ENCODE peak calls at places on chromosome 20, in six cellular contexts. T, R, B, W, X and Y are unnamed samples.

GRCh38 chr20:48831702-48832422 is 4.1 kb upstream of the PREX1 start:
- DNase-seq in T (no peak), B (peak; percentile 73), X (no peak), W (peak; percentile 62), R (peak; percentile 53), Y (peak; percentile 62)

GRCh38 chr20:15916623-15917022 is 656.6 kb downstream of the KIF16B start:
- DNase-seq in B (no peak), X (no peak), W (no peak), R (no peak), T (no peak), Y (no peak)

GRCh38 chr20:2708073-2708415 is 15.5 kb downstream of the EBF4 start:
- DNase-seq in W (no peak), X (no peak), B (no peak), T (no peak), R (no peak), Y (no peak)

GRCh38 chr20:4817230-4817671 is 95.5 kb downstream of the PRND start:
- DNase-seq in W (no peak), X (no peak), T (peak; percentile 27), R (peak; percentile 49), B (peak; percentile 55), Y (no peak)

GRCh38 chr20:50191566-50192363 is 1.1 kb downstream of the CEBPB start:
- DNase-seq in X (no peak), T (peak; percentile 58), B (peak; percentile 44), W (peak; percentile 31), R (peak; percentile 43), Y (peak; percentile 53)

GRCh38 chr20:57991211-57991841 is 237.1 kb downstream of the ANKRD60 start:
- DNase-seq in R (peak; percentile 92), W (no peak), T (no peak), X (peak; percentile 84), B (peak; percentile 9), Y (no peak)

GRCh38 chr20:63501818-63502670 is 3.2 kb upstream of the EEF1A2 start:
- DNase-seq in R (no peak), T (peak; percentile 19), B (no peak), X (no peak), W (no peak), Y (no peak)

GRCh38 chr20:49381558-49382493 is 100.6 kb downstream of the KCNB1 start:
- DNase-seq in T (peak; percentile 94), B (peak; percentile 84), R (peak; percentile 42), W (peak; percentile 84), X (no peak), Y (peak; percentile 75)

GRCh38 chr20:62818592-62819493 is 2.0 kb downstream of the COL9A3 start:
- DNase-seq in R (no peak), X (no peak), W (no peak), B (peak; percentile 53), T (peak; percentile 31), Y (peak; percentile 70)

GRCh38 chr20:43963233-43963632 is 48.6 kb downstream of the TOX2 start:
- DNase-seq in W (no peak), B (no peak), T (peak; percentile 38), X (no peak), R (no peak), Y (no peak)

GRCh38 chr20:1392693-1393506 is at the start of gene FKBP1A:
- DNase-seq in T (peak; percentile 89), W (peak; percentile 85), X (no peak), B (peak; percentile 83), R (peak; percentile 88), Y (peak; percentile 92)
- TF ChIP-seq CTCF in T (no peak), W (peak; percentile 26), X (no peak), B (no peak), R (no peak), Y (no peak)

GRCh38 chr20:19897891-19898290 is 119.3 kb upstream of the NAA20 start:
- DNase-seq in R (no peak), B (no peak), W (no peak), T (no peak), X (no peak), Y (no peak)

GRCh38 chr20:19907326-19908056 is 109.7 kb upstream of the NAA20 start:
- DNase-seq in B (no peak), X (no peak), W (no peak), R (no peak), T (peak; percentile 27), Y (peak; percentile 54)

GRCh38 chr20:19908586-19908985 is 108.6 kb upstream of the NAA20 start:
- DNase-seq in X (no peak), W (no peak), R (no peak), T (no peak), B (no peak), Y (no peak)

GRCh38 chr20:19901226-19901625 is 115.9 kb upstream of the NAA20 start:
- DNase-seq in B (no peak), W (no peak), T (no peak), R (no peak), X (no peak), Y (no peak)

GRCh38 chr20:19903168-19903676 is 113.9 kb upstream of the NAA20 start:
- DNase-seq in X (no peak), T (peak; percentile 78), W (peak; percentile 44), R (peak; percentile 28), B (no peak), Y (peak; percentile 57)
- TF ChIP-seq CTCF in X (peak; percentile 26), T (peak; percentile 59), W (no peak), R (no peak), B (no peak), Y (no peak)

GRCh38 chr20:22339091-22339881 is 245.1 kb downstream of the FOXA2 start:
- DNase-seq in W (no peak), T (peak; percentile 85), R (peak; percentile 64), B (peak; percentile 88), X (peak; percentile 31), Y (peak; percentile 85)

GRCh38 chr20:22338140-22338708 is 246.1 kb downstream of the FOXA2 start:
- DNase-seq in W (no peak), X (no peak), R (no peak), T (no peak), B (no peak), Y (no peak)

GRCh38 chr20:22335210-22335609 is 249.2 kb downstream of the FOXA2 start:
- DNase-seq in T (no peak), B (no peak), R (no peak), X (no peak), W (no peak), Y (no peak)

GRCh38 chr20:22339946-22340345 is 244.4 kb downstream of the FOXA2 start:
- DNase-seq in X (no peak), T (no peak), B (peak; percentile 20), R (no peak), W (no peak), Y (no peak)

GRCh38 chr20:22333885-22334545 is 250.4 kb downstream of the FOXA2 start:
- DNase-seq in B (peak; percentile 76), R (peak; percentile 64), W (peak; percentile 44), T (peak; percentile 82), X (peak; percentile 10), Y (peak; percentile 73)
- TF ChIP-seq CTCF in B (peak; percentile 87), R (peak; percentile 79), W (peak; percentile 72), T (peak; percentile 86), X (peak; percentile 72), Y (peak; percentile 80)

GRCh38 chr20:36113566-36114247 is 40.8 kb upstream of the EPB41L1 start:
- DNase-seq in B (no peak), R (no peak), W (no peak), T (peak; percentile 27), X (no peak), Y (no peak)

GRCh38 chr20:36116813-36117441 is 37.6 kb upstream of the EPB41L1 start:
- DNase-seq in X (peak; percentile 61), R (peak; percentile 91), T (peak; percentile 44), B (peak; percentile 91), W (no peak), Y (peak; percentile 64)

GRCh38 chr20:36113015-36113414 is 41.5 kb upstream of the EPB41L1 start:
- DNase-seq in T (no peak), W (no peak), R (no peak), B (no peak), X (no peak), Y (no peak)

GRCh38 chr20:36112112-36112511 is 42.4 kb upstream of the EPB41L1 start:
- DNase-seq in R (no peak), W (no peak), T (no peak), X (no peak), B (no peak), Y (no peak)

DNA sequence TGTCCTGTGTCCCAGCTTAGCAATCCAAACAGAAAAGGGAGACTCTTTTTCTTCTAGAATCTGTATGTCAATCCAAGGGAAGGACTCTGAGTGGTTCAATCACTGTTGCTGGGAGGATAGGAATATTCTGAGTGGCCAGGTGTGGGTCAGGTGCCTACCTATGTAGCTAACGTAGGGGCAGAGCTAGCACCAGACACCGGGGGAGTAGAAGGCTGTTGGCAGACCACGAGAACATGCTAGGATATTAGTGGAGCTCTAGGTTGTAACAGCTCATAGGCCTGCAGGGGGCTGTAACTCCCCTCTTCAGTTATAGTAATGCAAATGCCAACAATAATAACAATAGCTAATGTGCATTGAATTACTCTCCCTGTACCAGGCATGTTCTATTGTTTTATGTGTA is 39.8 kb upstream of the EPB41L1 start:
- DNase-seq in W (no peak), B (no peak), X (no peak), T (no peak), R (no peak), Y (no peak)
- TF ChIP-seq CTCF in W (no peak), B (no peak), X (no peak), T (no peak), R (no peak), Y (no peak)

GRCh38 chr20:36206641-36207040 is 29.6 kb upstream of the AAR2 start:
- DNase-seq in X (no peak), R (no peak), T (no peak), B (no peak), W (no peak), Y (no peak)

GRCh38 chr20:36207602-36208001 is 28.7 kb upstream of the AAR2 start:
- DNase-seq in X (no peak), B (no peak), T (no peak), W (no peak), R (no peak), Y (no peak)

GRCh38 chr20:36210561-36210960 is 25.7 kb upstream of the AAR2 start:
- DNase-seq in B (no peak), W (no peak), X (no peak), T (peak; percentile 14), R (no peak), Y (no peak)

GRCh38 chr20:36208257-36208656 is 28.0 kb upstream of the AAR2 start:
- DNase-seq in R (no peak), X (no peak), W (no peak), B (no peak), T (no peak), Y (no peak)

GRCh38 chr20:36209921-36210320 is 26.4 kb upstream of the AAR2 start:
- DNase-seq in B (no peak), R (no peak), T (no peak), X (no peak), W (no peak), Y (no peak)
- TF ChIP-seq CTCF in B (no peak), R (no peak), T (no peak), X (no peak), W (no peak), Y (no peak)

GRCh38 chr20:36237477-36237876 is 1.2 kb downstream of the AAR2 start:
- DNase-seq in T (peak; percentile 12), R (no peak), X (no peak), W (no peak), B (peak; percentile 3), Y (no peak)
- TF ChIP-seq CTCF in T (no peak), R (no peak), X (no peak), W (no peak), B (no peak), Y (no peak)